ENCODE peak calls at places on chromosomes 3 and 15, in four cellular contexts. A, C, N and Z are unnamed samples.

GRCh38 chr15:76204916-76205460 is 106.3 kb downstream of the ETFA start:
- DNase-seq in A (no peak), C (no peak), N (no peak), Z (no peak)

GRCh38 chr3:187385296-187385695 is 17.1 kb downstream of the RTP4 start:
- DNase-seq in A (no peak), N (no peak), C (no peak), Z (no peak)

GRCh38 chr15:59315914-59316428 is 56.7 kb downstream of the MYO1E start:
- DNase-seq in C (no peak), N (no peak), A (no peak), Z (no peak)

GRCh38 chr15:32981536-32981935 is 213.0 kb downstream of the FMN1 start:
- DNase-seq in C (no peak), N (no peak), A (no peak), Z (no peak)

GRCh38 chr15:69723404-69724097 is 270.9 kb downstream of the RPLP1 start:
- DNase-seq in C (no peak), A (no peak), N (no peak), Z (peak)

GRCh38 chr15:81171286-81171685 is 25.4 kb upstream of the IL16 start:
- DNase-seq in C (no peak), N (no peak), A (no peak), Z (no peak)

GRCh38 chr3:142863965-142864924 is 24.6 kb downstream of the PCOLCE2 start:
- DNase-seq in N (no peak), A (no peak), C (no peak), Z (no peak)

GRCh38 chr15:61118885-61119284 is 110.2 kb downstream of the RORA start:
- DNase-seq in N (peak), C (no peak), A (no peak), Z (no peak)

GRCh38 chr3:194503101-194503531 is 16.3 kb upstream of the ATP13A3 start:
- DNase-seq in N (no peak), A (no peak), C (no peak), Z (no peak)

GRCh38 chr3:148682997-148683396 is 14.7 kb upstream of the AGTR1 start:
- DNase-seq in N (no peak), C (no peak), A (no peak), Z (no peak)

GRCh38 chr3:194367992-194368841 is 1.3 kb downstream of the LRRC15 start:
- DNase-seq in A (no peak), C (no peak), N (no peak), Z (no peak)

GRCh38 chr3:106124818-106125217 is 256.0 kb upstream of the CBLB start:
- DNase-seq in A (no peak), N (no peak), C (no peak), Z (no peak)

GRCh38 chr15:63487076-63487757 is 17.2 kb upstream of the USP3 start:
- DNase-seq in C (no peak), N (peak), A (peak), Z (peak)

GRCh38 chr3:60192297-60193114 is 1058.7 kb downstream of the FHIT start:
- DNase-seq in N (no peak), C (peak), A (no peak), Z (no peak)

GRCh38 chr3:187458383-187458782 is 90.2 kb downstream of the RTP4 start:
- DNase-seq in A (no peak), N (no peak), C (no peak), Z (no peak)

GRCh38 chr3:46869440-46869839 is 6.2 kb upstream of the MYL3 start:
- DNase-seq in N (no peak), C (no peak), A (no peak), Z (no peak)

GRCh38 chr3:132513057-132513456 is 84.0 kb upstream of the ACKR4 start:
- DNase-seq in N (no peak), C (no peak), A (no peak), Z (no peak)

GRCh38 chr3:14918356-14918860 is 29.0 kb upstream of the NR2C2 start:
- DNase-seq in A (no peak), N (no peak), C (no peak), Z (no peak)

GRCh38 chr3:33083958-33084357 is 13.0 kb downstream of the GLB1 start:
- DNase-seq in N (no peak), C (no peak), A (no peak), Z (no peak)

GRCh38 chr3:11161666-11162065 is 7.4 kb downstream of the HRH1 start:
- DNase-seq in N (no peak), C (no peak), A (no peak), Z (no peak)

GRCh38 chr3:10547413-10547812 is 42.0 kb upstream of the ATP2B2 start:
- DNase-seq in N (no peak), C (no peak), A (no peak), Z (no peak)

GRCh38 chr3:113166719-113167492 is 44.5 kb upstream of the BOC start:
- DNase-seq in C (no peak), N (no peak), A (no peak), Z (no peak)

GRCh38 chr3:41346698-41347097 is 147.4 kb downstream of the CTNNB1 start:
- DNase-seq in A (no peak), N (no peak), C (no peak), Z (no peak)

GRCh38 chr15:84819291-84819768 is 2.2 kb downstream of the ALPK3 start:
- DNase-seq in C (no peak), A (peak), N (no peak), Z (no peak)

GRCh38 chr3:71893120-71893519 is 108.2 kb upstream of the PROK2 start:
- DNase-seq in A (no peak), C (no peak), N (no peak), Z (no peak)

GRCh38 chr3:107816082-107816481 is 274.7 kb downstream of the CD47 start:
- DNase-seq in C (no peak), A (no peak), N (no peak), Z (no peak)

GRCh38 chr3:75101329-75102147 is 487.1 kb upstream of the CNTN3 start:
- DNase-seq in A (no peak), N (no peak), C (no peak), Z (peak)

GRCh38 chr3:58109752-58110151 is 101.0 kb downstream of the DNASE1L3 start:
- DNase-seq in C (no peak), N (no peak), A (no peak), Z (no peak)

DNA sequence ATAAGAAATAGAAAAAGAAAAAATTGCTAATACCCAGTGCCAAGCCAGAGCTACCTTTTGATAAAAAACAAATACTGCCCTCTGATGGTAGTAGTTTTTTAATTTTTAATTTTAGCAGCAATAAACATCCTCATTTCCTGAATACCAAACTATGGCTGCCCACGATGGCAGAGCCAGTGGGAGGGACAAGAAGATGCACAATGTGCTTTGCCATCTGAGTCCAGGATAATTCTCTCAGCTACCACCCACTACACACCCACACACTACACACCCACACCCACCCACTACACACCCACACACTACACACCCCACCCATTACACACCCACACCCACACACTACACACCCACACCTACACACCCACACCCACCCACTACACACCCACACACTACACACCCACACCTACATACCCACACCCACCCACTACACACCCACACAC is 17.8 kb downstream of the CEP19 start:
- DNase-seq in N (no peak), A (no peak), C (no peak), Z (no peak)
- TF ChIP-seq HDAC2 in N (no peak), A (no peak), C (no peak), Z (no peak)

GRCh38 chr3:111732248-111732879 is 126.7 kb upstream of the PHLDB2 start:
- DNase-seq in A (peak), C (no peak), N (no peak), Z (no peak)
- TF ChIP-seq JUND in A (no peak), C (no peak), N (no peak), Z (no peak)

GRCh38 chr3:168476360-168476980 is 380.7 kb upstream of the GOLIM4 start:
- DNase-seq in N (no peak), A (no peak), C (no peak), Z (no peak)
- TF ChIP-seq ATF3 in N (no peak), A (no peak), C (no peak), Z (no peak)

GRCh38 chr3:40021338-40021737 is 211.9 kb downstream of the MYRIP start:
- DNase-seq in A (no peak), N (no peak), C (no peak), Z (no peak)

GRCh38 chr3:40018369-40018768 is 209.0 kb downstream of the MYRIP start:
- DNase-seq in N (no peak), C (no peak), A (no peak), Z (no peak)

GRCh38 chr3:40022267-40022827 is 212.9 kb downstream of the MYRIP start:
- DNase-seq in C (no peak), A (no peak), N (no peak), Z (no peak)

GRCh38 chr3:40020689-40021088 is 211.3 kb downstream of the MYRIP start:
- DNase-seq in A (no peak), C (no peak), N (no peak), Z (no peak)

DNA sequence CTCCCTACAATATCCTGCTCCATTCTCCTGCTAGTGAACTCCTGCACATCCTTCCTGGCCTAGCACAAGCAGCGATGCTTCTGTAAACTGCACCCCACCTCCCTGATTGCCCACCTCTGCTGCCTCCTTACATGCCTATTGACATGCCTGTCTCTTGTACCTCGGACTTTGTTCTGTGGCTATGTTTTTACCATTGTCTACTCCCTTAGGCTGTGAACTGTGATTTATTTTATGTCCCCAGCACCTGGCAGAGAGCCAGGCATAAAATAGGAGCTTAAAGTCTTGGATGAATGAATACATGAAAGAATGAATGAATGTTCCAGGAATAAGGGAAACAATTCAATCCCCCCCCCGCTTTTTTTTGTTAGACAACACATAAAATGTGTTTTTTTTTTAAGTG is 210.0 kb downstream of the MYRIP start:
- DNase-seq in A (no peak), C (no peak), N (no peak), Z (no peak)
- TF ChIP-seq HDAC2 in A (no peak), C (no peak), N (no peak), Z (no peak)